ENCODE peak calls at places on chromosomes 13 and 19, in six cellular contexts. X, Z, S, A, M and U are unnamed samples.

GRCh38 chr13:49060698-49061387 is 85.1 kb downstream of the FNDC3A start:
- DNase-seq in S (peak), A (no peak), X (no peak), M (no peak), Z (peak), U (no peak)

GRCh38 chr19:55681131-55682087 is 6.4 kb downstream of the EPN1 start:
- DNase-seq in A (no peak), Z (peak), M (no peak), S (peak), X (no peak), U (no peak)

GRCh38 chr19:8482696-8483095 is 19.7 kb downstream of the PRAM1 start:
- DNase-seq in X (no peak), S (no peak), A (no peak), M (no peak), Z (no peak), U (no peak)

GRCh38 chr19:38721977-38722773 is 22.1 kb downstream of the CAPN12 start:
- DNase-seq in S (no peak), X (no peak), A (peak), M (peak), Z (no peak), U (no peak)

GRCh38 chr19:8117991-8118390 is 31.4 kb downstream of the FBN3 start:
- DNase-seq in M (no peak), A (no peak), Z (no peak), X (no peak), S (no peak), U (no peak)

GRCh38 chr19:40718774-40719391 is 2.0 kb downstream of the ITPKC start:
- DNase-seq in X (peak), A (peak), Z (peak), S (peak), M (no peak), U (no peak)

GRCh38 chr13:28657784-28658538 is 969 bp upstream of the POMP start:
- DNase-seq in M (no peak), S (peak), X (no peak), Z (peak), A (no peak), U (no peak)

GRCh38 chr13:49082653-49083536 is 107.2 kb downstream of the FNDC3A start:
- DNase-seq in A (no peak), S (peak), Z (peak), M (no peak), X (no peak), U (no peak)

GRCh38 chr19:48900477-48901452 is 653 bp downstream of the NUCB1 start:
- DNase-seq in Z (peak), A (no peak), M (peak), X (peak), S (peak), U (no peak)

GRCh38 chr13:44425815-44426078 is 52.1 kb downstream of the SERP2 start:
- DNase-seq in A (no peak), X (no peak), Z (no peak), S (no peak), M (no peak), U (no peak)

GRCh38 chr19:27654266-27654990 is 1558.5 kb downstream of the UQCRFS1 start:
- DNase-seq in X (no peak), S (no peak), M (no peak), Z (no peak), A (no peak), U (no peak)

GRCh38 chr13:109156181-109156935 is 526.9 kb downstream of the MYO16 start:
- DNase-seq in M (no peak), X (no peak), A (peak), Z (peak), S (peak), U (no peak)

GRCh38 chr13:37878496-37878895 is 8.9 kb upstream of the TRPC4 start:
- DNase-seq in Z (no peak), A (no peak), X (no peak), M (no peak), S (peak), U (no peak)

GRCh38 chr13:46687810-46688209 is 109.2 kb downstream of the ESD start:
- DNase-seq in A (no peak), Z (peak), S (peak), X (no peak), M (no peak), U (no peak)

GRCh38 chr13:33108620-33109019 is 92.4 kb downstream of the KL start:
- DNase-seq in M (no peak), S (peak), Z (peak), A (no peak), X (no peak), U (no peak)

GRCh38 chr13:90445179-90445578 is 902.3 kb upstream of the MIR17HG start:
- DNase-seq in S (peak), X (no peak), Z (peak), A (no peak), M (no peak), U (no peak)

GRCh38 chr13:111120422-111120821 is 5.3 kb downstream of the ARHGEF7 start:
- DNase-seq in M (no peak), A (no peak), Z (no peak), S (no peak), X (no peak), U (no peak)

GRCh38 chr13:48555441-48555840 is 22.6 kb upstream of the RCBTB2 start:
- DNase-seq in A (no peak), Z (no peak), S (no peak), X (no peak), M (no peak), U (no peak)

GRCh38 chr13:39336964-39337363 is 266.0 kb downstream of the LHFPL6 start:
- DNase-seq in M (no peak), Z (no peak), X (no peak), A (no peak), S (no peak), U (no peak)

GRCh38 chr13:111165189-111165588 is 50.1 kb downstream of the ARHGEF7 start:
- DNase-seq in M (no peak), A (no peak), X (peak), S (no peak), Z (no peak), U (no peak)

GRCh38 chr13:51998723-51999471 is 12.4 kb downstream of the ATP7B start:
- DNase-seq in S (no peak), M (no peak), A (no peak), Z (peak), X (no peak), U (no peak)

GRCh38 chr13:74243637-74244526 is 109.7 kb upstream of the KLF12 start:
- DNase-seq in X (no peak), A (no peak), S (peak), Z (peak), M (no peak), U (no peak)

GRCh38 chr13:42720116-42720857 is 61.1 kb upstream of the FAM216B start:
- DNase-seq in A (no peak), S (peak), M (no peak), Z (peak), X (no peak), U (no peak)

GRCh38 chr19:23698711-23699520 is 11.9 kb upstream of the ZNF675 start:
- DNase-seq in A (no peak), Z (no peak), X (no peak), M (no peak), S (peak), U (no peak)

GRCh38 chr13:51688937-51689336 is 104.7 kb downstream of the WDFY2 start:
- DNase-seq in A (no peak), Z (no peak), M (no peak), X (no peak), S (no peak), U (no peak)

GRCh38 chr19:53157601-53158000 is 1.3 kb downstream of the ZNF347 start:
- DNase-seq in X (no peak), S (no peak), M (peak), Z (peak), A (peak), U (no peak)

GRCh38 chr13:32408296-32408998 is 19.5 kb downstream of the N4BP2L1 start:
- DNase-seq in M (no peak), S (no peak), X (no peak), A (no peak), Z (no peak), U (no peak)

GRCh38 chr13:74705438-74705837 is 571.2 kb upstream of the KLF12 start:
- DNase-seq in M (no peak), X (no peak), S (no peak), Z (no peak), A (no peak), U (no peak)

GRCh38 chr19:44657211-44657921 is 13.7 kb downstream of the PVR start:
- DNase-seq in S (peak), X (peak), A (peak), M (peak), Z (peak), U (peak)

GRCh38 chr19:50669319-50670101 is 20.3 kb downstream of the C19orf81 start:
- DNase-seq in M (peak), Z (peak), A (no peak), S (no peak), X (no peak), U (peak)

GRCh38 chr13:98889419-98890079 is 88.3 kb downstream of the DOCK9 start:
- DNase-seq in Z (no peak), A (no peak), M (no peak), X (no peak), S (no peak), U (no peak)

GRCh38 chr13:98888890-98889279 is 89.0 kb downstream of the DOCK9 start:
- DNase-seq in S (no peak), M (no peak), A (no peak), Z (no peak), X (no peak), U (no peak)

GRCh38 chr13:98890920-98891319 is 86.9 kb downstream of the DOCK9 start:
- DNase-seq in A (no peak), M (no peak), Z (no peak), X (no peak), S (no peak), U (no peak)

GRCh38 chr13:98888222-98888889 is 89.5 kb downstream of the DOCK9 start:
- DNase-seq in M (no peak), X (no peak), S (no peak), A (no peak), Z (no peak), U (no peak)

GRCh38 chr13:98890186-98890585 is 87.7 kb downstream of the DOCK9 start:
- DNase-seq in X (no peak), Z (peak), M (peak), S (peak), A (no peak), U (no peak)
- TF ChIP-seq CTCF in X (no peak), Z (no peak), M (no peak), S (no peak), A (no peak), U (no peak)

GRCh38 chr19:2207991-2208860 is 27.9 kb downstream of the PLEKHJ1 start:
- DNase-seq in M (no peak), S (peak), A (peak), Z (peak), X (peak), U (no peak)
- TF ChIP-seq CTCF in M (no peak), S (peak), A (peak), Z (peak), X (no peak), U (no peak)

DNA sequence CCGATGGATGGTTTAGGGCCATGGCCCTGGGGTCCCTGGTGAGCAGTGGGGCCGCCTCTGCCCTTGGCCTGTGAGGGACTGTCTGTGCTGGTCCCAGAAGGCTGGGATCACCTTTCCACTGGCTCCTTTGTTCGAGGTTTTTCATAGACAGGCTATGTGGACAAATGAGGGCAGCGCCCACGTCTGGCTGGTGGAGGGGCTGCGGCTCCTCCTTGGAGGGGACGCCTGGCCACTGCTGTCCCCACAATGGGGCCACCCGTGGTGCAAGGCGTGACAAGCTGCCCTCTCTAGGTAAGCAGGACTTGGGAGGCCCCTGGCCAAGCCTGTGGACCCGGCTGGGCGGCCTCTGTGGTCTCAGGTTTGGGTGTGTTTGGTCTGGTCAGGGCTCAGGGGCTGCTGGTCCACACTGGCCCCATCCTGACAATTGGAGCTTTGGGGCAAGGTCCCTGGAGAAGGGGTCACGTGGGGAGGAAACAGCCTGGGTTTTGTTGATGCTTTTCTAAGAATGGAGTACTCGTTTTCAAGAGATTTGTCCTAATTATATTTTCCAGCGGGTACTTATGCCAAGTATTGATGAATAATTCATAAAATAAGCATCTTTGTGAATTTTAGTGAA is 33.3 kb downstream of the MCF2L start:
- DNase-seq in A (no peak), S (no peak), X (no peak), M (no peak), Z (no peak), U (no peak)
- TF ChIP-seq CTCF in A (peak), S (peak), X (peak), M (peak), Z (peak), U (no peak)

DNA sequence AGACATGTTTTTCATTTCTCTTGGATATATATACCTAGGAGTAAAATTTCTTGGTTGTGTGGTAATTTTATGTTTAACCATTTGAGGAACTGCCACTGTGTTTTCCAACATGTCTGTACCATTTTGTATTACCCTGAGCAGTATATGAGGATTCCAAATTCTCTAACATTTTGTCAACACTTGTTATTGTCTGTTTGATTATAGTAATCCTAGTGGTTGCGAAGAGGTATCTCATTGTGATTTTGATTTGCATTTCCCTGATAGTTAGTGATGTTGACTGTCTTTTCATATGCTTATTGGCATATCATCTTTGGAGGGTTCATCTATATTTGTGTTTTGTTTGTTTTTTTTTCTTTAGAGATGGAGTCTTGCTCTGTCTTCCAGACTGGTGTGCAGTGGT is 21.4 kb downstream of the GARRE1 start:
- DNase-seq in Z (no peak), M (no peak), X (no peak), S (no peak), A (no peak), U (no peak)
- TF ChIP-seq CTCF in Z (no peak), M (no peak), X (no peak), S (peak), A (no peak), U (no peak)

DNA sequence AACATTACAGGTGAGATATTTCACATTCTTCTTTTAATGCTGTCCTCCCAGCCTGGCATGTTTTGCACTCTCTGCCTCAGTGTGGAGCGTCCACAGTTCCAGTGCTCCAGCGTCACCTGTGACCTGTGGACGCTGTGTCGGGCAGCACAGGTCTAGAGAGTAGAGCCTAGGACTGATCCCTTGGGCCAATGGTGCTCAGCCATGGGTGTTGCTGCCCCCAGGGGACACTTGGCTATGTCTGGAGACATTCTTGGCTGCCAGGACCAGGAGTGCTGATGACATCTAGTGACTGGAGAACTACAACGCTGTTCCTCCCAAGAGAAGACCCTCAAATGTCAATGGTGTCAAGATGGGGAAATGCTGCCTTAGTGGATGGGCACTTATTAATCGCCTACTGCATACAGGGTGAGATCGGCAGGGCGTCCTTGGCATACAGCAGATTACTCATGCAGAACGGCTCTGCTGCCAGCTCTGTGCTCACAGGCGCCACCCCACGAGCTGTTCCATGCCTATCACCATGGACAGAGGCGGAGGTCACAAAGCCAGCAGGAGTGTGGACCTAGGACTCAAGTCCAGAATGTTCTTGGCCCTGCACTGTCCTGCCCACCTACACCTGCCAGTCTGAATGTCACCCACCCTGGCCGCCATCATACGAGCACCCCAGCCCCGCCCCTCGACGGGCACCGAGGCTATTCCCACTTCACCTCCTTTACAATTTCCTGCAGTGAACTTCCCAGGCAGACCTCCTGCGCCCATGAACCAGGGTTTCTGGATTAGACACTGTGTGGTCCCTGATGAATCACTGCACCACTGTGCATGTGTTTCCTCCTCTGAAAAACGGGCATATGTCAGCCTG is 13.9 kb upstream of the MADCAM1 start:
- DNase-seq in X (peak), M (no peak), Z (no peak), S (no peak), A (no peak), U (no peak)
- TF ChIP-seq CTCF in X (no peak), M (no peak), Z (no peak), S (no peak), A (no peak), U (no peak)

DNA sequence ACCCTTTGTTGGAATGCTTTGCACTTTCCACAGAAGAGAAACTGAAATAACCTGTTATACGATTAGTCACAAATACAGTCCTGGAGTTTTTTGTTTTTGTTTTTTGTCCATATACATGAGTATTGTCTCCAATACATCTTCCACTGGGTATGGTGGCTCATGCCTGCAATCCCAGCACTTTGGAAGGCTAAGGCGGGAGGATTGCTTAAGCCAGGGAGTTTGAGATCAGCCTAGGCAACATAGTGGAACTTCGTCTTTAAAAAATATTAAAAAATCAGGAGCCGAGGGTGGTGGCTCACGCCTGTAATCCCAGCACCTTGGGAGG is 25.0 kb downstream of the AP2S1 start:
- DNase-seq in M (no peak), A (no peak), S (no peak), X (no peak), Z (no peak), U (no peak)
- TF ChIP-seq CTCF in M (no peak), A (no peak), S (no peak), X (no peak), Z (no peak), U (no peak)

DNA sequence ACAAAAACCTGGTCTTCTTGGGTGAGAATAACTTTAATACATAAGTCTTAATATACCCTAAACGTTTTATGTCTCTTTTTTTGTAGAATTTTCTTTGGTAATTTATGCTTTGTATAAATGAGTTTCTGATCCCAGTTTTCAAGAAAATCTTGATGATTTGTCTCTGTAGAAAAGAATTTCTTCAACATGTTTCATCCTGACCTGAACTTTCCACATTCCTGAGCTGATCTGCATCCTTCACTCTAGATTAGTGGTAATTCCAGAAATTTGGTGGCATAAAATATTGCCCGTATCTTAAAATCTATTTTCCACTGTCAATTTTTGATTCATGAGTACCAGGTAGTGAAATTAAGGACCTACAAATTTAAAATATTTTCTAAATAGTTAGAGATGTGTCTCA is 16.3 kb downstream of the ZNF714 start:
- DNase-seq in S (no peak), X (no peak), A (no peak), Z (no peak), M (no peak), U (no peak)
- TF ChIP-seq CTCF in S (no peak), X (no peak), A (no peak), Z (no peak), M (no peak), U (no peak)

GRCh38 chr19:18433039-18433691 is 4.8 kb downstream of the ISYNA1 start:
- DNase-seq in S (no peak), A (no peak), X (peak), M (no peak), Z (no peak), U (peak)
- TF ChIP-seq CTCF in S (no peak), A (no peak), X (no peak), M (no peak), Z (no peak), U (no peak)

GRCh38 chr13:34822681-34823080 is 119.4 kb upstream of the NBEA start:
- DNase-seq in X (no peak), Z (no peak), S (no peak), A (no peak), M (no peak), U (no peak)

GRCh38 chr13:34826432-34826831 is 115.6 kb upstream of the NBEA start:
- DNase-seq in A (no peak), Z (no peak), S (no peak), M (no peak), X (no peak), U (no peak)
- TF ChIP-seq CTCF in A (no peak), Z (no peak), S (no peak), M (no peak), X (no peak), U (no peak)